ENCODE peak calls at places on chromosomes 12 and 14, in eight cellular contexts. One of them, this sample, is unnamed.

GRCh38 chr12:81809829-81810595 is 50.9 kb upstream of the PPFIA2 start:
- DNase-seq in HFFc6: no peak
- DNase-seq in AG04449: no peak
- DNase-seq in sciatic nerve: no peak
- DNase-seq in stimulated activated CD8-positive, alpha-beta memory T cell treated with anti-CD3 and anti-CD28 coated beads, Interleukin-7, amount 100 ng/mL, for 4 hours: no peak
- DNase-seq in NCI-H1436: no peak
- DNase-seq in NCI-H345: no peak
- DNase-seq in Daoy: no peak
- DNase-seq in this sample: peak

GRCh38 chr14:56273151-56273550 is 154.9 kb downstream of the PELI2 start:
- DNase-seq in NCI-H1436: no peak
- DNase-seq in NCI-H345: no peak
- DNase-seq in AG04449: peak
- DNase-seq in HFFc6: peak
- DNase-seq in sciatic nerve: no peak
- DNase-seq in Daoy: peak
- DNase-seq in stimulated activated CD8-positive, alpha-beta memory T cell treated with anti-CD3 and anti-CD28 coated beads, Interleukin-7, amount 100 ng/mL, for 4 hours: no peak
- DNase-seq in this sample: no peak

GRCh38 chr14:76957224-76957881 is 71.2 kb downstream of the IRF2BPL start:
- DNase-seq in stimulated activated CD8-positive, alpha-beta memory T cell treated with anti-CD3 and anti-CD28 coated beads, Interleukin-7, amount 100 ng/mL, for 4 hours: no peak
- DNase-seq in NCI-H345: no peak
- DNase-seq in NCI-H1436: no peak
- DNase-seq in Daoy: peak
- DNase-seq in sciatic nerve: no peak
- DNase-seq in AG04449: no peak
- DNase-seq in HFFc6: no peak
- DNase-seq in this sample: peak

GRCh38 chr12:12704593-12705230 is 8.7 kb upstream of the GPR19 start:
- DNase-seq in stimulated activated CD8-positive, alpha-beta memory T cell treated with anti-CD3 and anti-CD28 coated beads, Interleukin-7, amount 100 ng/mL, for 4 hours: no peak
- DNase-seq in AG04449: peak
- DNase-seq in Daoy: peak
- DNase-seq in NCI-H345: peak
- DNase-seq in sciatic nerve: no peak
- DNase-seq in NCI-H1436: peak
- DNase-seq in HFFc6: peak
- DNase-seq in this sample: peak

GRCh38 chr14:77590845-77591506 is 25.5 kb downstream of the SPTLC2 start:
- DNase-seq in HFFc6: no peak
- DNase-seq in NCI-H1436: no peak
- DNase-seq in NCI-H345: no peak
- DNase-seq in stimulated activated CD8-positive, alpha-beta memory T cell treated with anti-CD3 and anti-CD28 coated beads, Interleukin-7, amount 100 ng/mL, for 4 hours: no peak
- DNase-seq in AG04449: no peak
- DNase-seq in Daoy: no peak
- DNase-seq in sciatic nerve: no peak
- DNase-seq in this sample: no peak

GRCh38 chr14:25122188-25122587 is 72.2 kb upstream of the STXBP6 start:
- DNase-seq in AG04449: no peak
- DNase-seq in HFFc6: peak
- DNase-seq in Daoy: peak
- DNase-seq in sciatic nerve: no peak
- DNase-seq in NCI-H1436: no peak
- DNase-seq in stimulated activated CD8-positive, alpha-beta memory T cell treated with anti-CD3 and anti-CD28 coated beads, Interleukin-7, amount 100 ng/mL, for 4 hours: no peak
- DNase-seq in NCI-H345: no peak
- DNase-seq in this sample: no peak

GRCh38 chr14:74015965-74016364 is 3.1 kb downstream of the ENTPD5 start:
- DNase-seq in sciatic nerve: no peak
- DNase-seq in HFFc6: no peak
- DNase-seq in stimulated activated CD8-positive, alpha-beta memory T cell treated with anti-CD3 and anti-CD28 coated beads, Interleukin-7, amount 100 ng/mL, for 4 hours: no peak
- DNase-seq in Daoy: no peak
- DNase-seq in AG04449: no peak
- DNase-seq in NCI-H1436: no peak
- DNase-seq in NCI-H345: no peak
- DNase-seq in this sample: no peak

GRCh38 chr12:26402648-26403047 is 207.3 kb downstream of the SSPN start:
- DNase-seq in Daoy: peak
- DNase-seq in AG04449: no peak
- DNase-seq in stimulated activated CD8-positive, alpha-beta memory T cell treated with anti-CD3 and anti-CD28 coated beads, Interleukin-7, amount 100 ng/mL, for 4 hours: no peak
- DNase-seq in HFFc6: no peak
- DNase-seq in NCI-H1436: no peak
- DNase-seq in sciatic nerve: no peak
- DNase-seq in NCI-H345: no peak
- DNase-seq in this sample: peak

GRCh38 chr12:5620896-5621295 is 189.0 kb downstream of the NTF3 start:
- DNase-seq in AG04449: no peak
- DNase-seq in HFFc6: no peak
- DNase-seq in stimulated activated CD8-positive, alpha-beta memory T cell treated with anti-CD3 and anti-CD28 coated beads, Interleukin-7, amount 100 ng/mL, for 4 hours: no peak
- DNase-seq in Daoy: no peak
- DNase-seq in NCI-H1436: no peak
- DNase-seq in sciatic nerve: no peak
- DNase-seq in NCI-H345: no peak
- DNase-seq in this sample: no peak

GRCh38 chr12:90333939-90334338 is 621.0 kb downstream of the CCER1 start:
- DNase-seq in Daoy: no peak
- DNase-seq in AG04449: no peak
- DNase-seq in stimulated activated CD8-positive, alpha-beta memory T cell treated with anti-CD3 and anti-CD28 coated beads, Interleukin-7, amount 100 ng/mL, for 4 hours: no peak
- DNase-seq in NCI-H1436: no peak
- DNase-seq in NCI-H345: no peak
- DNase-seq in sciatic nerve: no peak
- DNase-seq in HFFc6: no peak
- DNase-seq in this sample: no peak

GRCh38 chr14:89675590-89675989 is 258.6 kb upstream of the FOXN3 start:
- DNase-seq in NCI-H345: no peak
- DNase-seq in AG04449: no peak
- DNase-seq in sciatic nerve: no peak
- DNase-seq in HFFc6: no peak
- DNase-seq in stimulated activated CD8-positive, alpha-beta memory T cell treated with anti-CD3 and anti-CD28 coated beads, Interleukin-7, amount 100 ng/mL, for 4 hours: no peak
- DNase-seq in Daoy: no peak
- DNase-seq in NCI-H1436: no peak
- DNase-seq in this sample: no peak

GRCh38 chr12:64696065-64696741 is 63.0 kb downstream of the GNS start:
- DNase-seq in HFFc6: peak
- DNase-seq in stimulated activated CD8-positive, alpha-beta memory T cell treated with anti-CD3 and anti-CD28 coated beads, Interleukin-7, amount 100 ng/mL, for 4 hours: no peak
- DNase-seq in AG04449: no peak
- DNase-seq in sciatic nerve: no peak
- DNase-seq in NCI-H1436: no peak
- DNase-seq in Daoy: peak
- DNase-seq in NCI-H345: peak
- DNase-seq in this sample: no peak

GRCh38 chr14:104341532-104342434 is 203.4 kb downstream of the KIF26A start:
- DNase-seq in stimulated activated CD8-positive, alpha-beta memory T cell treated with anti-CD3 and anti-CD28 coated beads, Interleukin-7, amount 100 ng/mL, for 4 hours: no peak
- DNase-seq in sciatic nerve: no peak
- DNase-seq in Daoy: peak
- DNase-seq in HFFc6: no peak
- DNase-seq in AG04449: no peak
- DNase-seq in NCI-H345: no peak
- DNase-seq in NCI-H1436: peak
- DNase-seq in this sample: peak

GRCh38 chr12:69330475-69331473 is 17.4 kb upstream of the LYZ start:
- DNase-seq in HFFc6: no peak
- DNase-seq in AG04449: no peak
- DNase-seq in sciatic nerve: peak
- DNase-seq in NCI-H1436: no peak
- DNase-seq in stimulated activated CD8-positive, alpha-beta memory T cell treated with anti-CD3 and anti-CD28 coated beads, Interleukin-7, amount 100 ng/mL, for 4 hours: peak
- DNase-seq in NCI-H345: no peak
- DNase-seq in Daoy: peak
- DNase-seq in this sample: no peak

GRCh38 chr12:1918875-1919236 is 404 bp upstream of the CACNA2D4 start:
- DNase-seq in HFFc6: no peak
- DNase-seq in sciatic nerve: peak
- DNase-seq in stimulated activated CD8-positive, alpha-beta memory T cell treated with anti-CD3 and anti-CD28 coated beads, Interleukin-7, amount 100 ng/mL, for 4 hours: no peak
- DNase-seq in Daoy: no peak
- DNase-seq in NCI-H1436: no peak
- DNase-seq in NCI-H345: no peak
- DNase-seq in AG04449: no peak
- DNase-seq in this sample: no peak

GRCh38 chr14:99055816-99056215 is 216.2 kb downstream of the BCL11B start:
- DNase-seq in NCI-H1436: no peak
- DNase-seq in HFFc6: no peak
- DNase-seq in stimulated activated CD8-positive, alpha-beta memory T cell treated with anti-CD3 and anti-CD28 coated beads, Interleukin-7, amount 100 ng/mL, for 4 hours: peak
- DNase-seq in AG04449: no peak
- DNase-seq in Daoy: no peak
- DNase-seq in sciatic nerve: no peak
- DNase-seq in NCI-H345: no peak
- DNase-seq in this sample: no peak

GRCh38 chr12:130421896-130422295 is 84.2 kb downstream of the PIWIL1 start:
- DNase-seq in NCI-H1436: no peak
- DNase-seq in stimulated activated CD8-positive, alpha-beta memory T cell treated with anti-CD3 and anti-CD28 coated beads, Interleukin-7, amount 100 ng/mL, for 4 hours: no peak
- DNase-seq in HFFc6: no peak
- DNase-seq in Daoy: peak
- DNase-seq in AG04449: no peak
- DNase-seq in sciatic nerve: no peak
- DNase-seq in NCI-H345: no peak
- DNase-seq in this sample: no peak

GRCh38 chr12:124556896-124557501 is 10.4 kb downstream of the NCOR2 start:
- DNase-seq in sciatic nerve: peak
- DNase-seq in NCI-H345: no peak
- DNase-seq in Daoy: no peak
- DNase-seq in stimulated activated CD8-positive, alpha-beta memory T cell treated with anti-CD3 and anti-CD28 coated beads, Interleukin-7, amount 100 ng/mL, for 4 hours: no peak
- DNase-seq in NCI-H1436: no peak
- DNase-seq in HFFc6: no peak
- DNase-seq in AG04449: no peak
- DNase-seq in this sample: no peak

GRCh38 chr12:7142057-7142644 is 12.0 kb downstream of the CLSTN3 start:
- DNase-seq in sciatic nerve: no peak
- DNase-seq in stimulated activated CD8-positive, alpha-beta memory T cell treated with anti-CD3 and anti-CD28 coated beads, Interleukin-7, amount 100 ng/mL, for 4 hours: no peak
- DNase-seq in NCI-H345: peak
- DNase-seq in AG04449: no peak
- DNase-seq in Daoy: peak
- DNase-seq in NCI-H1436: peak
- DNase-seq in HFFc6: peak
- DNase-seq in this sample: no peak

GRCh38 chr14:68501171-68501570 is 291.7 kb downstream of the ZFP36L1 start:
- DNase-seq in AG04449: no peak
- DNase-seq in Daoy: no peak
- DNase-seq in NCI-H1436: no peak
- DNase-seq in HFFc6: no peak
- DNase-seq in stimulated activated CD8-positive, alpha-beta memory T cell treated with anti-CD3 and anti-CD28 coated beads, Interleukin-7, amount 100 ng/mL, for 4 hours: no peak
- DNase-seq in sciatic nerve: no peak
- DNase-seq in NCI-H345: no peak
- DNase-seq in this sample: no peak

GRCh38 chr12:53171725-53172329 is 8.7 kb upstream of the ZNF740 start:
- DNase-seq in stimulated activated CD8-positive, alpha-beta memory T cell treated with anti-CD3 and anti-CD28 coated beads, Interleukin-7, amount 100 ng/mL, for 4 hours: no peak
- DNase-seq in Daoy: no peak
- DNase-seq in AG04449: no peak
- DNase-seq in NCI-H1436: no peak
- DNase-seq in sciatic nerve: no peak
- DNase-seq in NCI-H345: no peak
- DNase-seq in HFFc6: no peak
- DNase-seq in this sample: no peak

GRCh38 chr14:68292467-68293334 is 473.1 kb downstream of the RAD51B start:
- DNase-seq in HFFc6: no peak
- DNase-seq in NCI-H1436: no peak
- DNase-seq in sciatic nerve: no peak
- DNase-seq in AG04449: no peak
- DNase-seq in Daoy: peak
- DNase-seq in stimulated activated CD8-positive, alpha-beta memory T cell treated with anti-CD3 and anti-CD28 coated beads, Interleukin-7, amount 100 ng/mL, for 4 hours: no peak
- DNase-seq in NCI-H345: no peak
- DNase-seq in this sample: no peak

GRCh38 chr12:99979471-99979870 is 5.3 kb downstream of the ANKS1B start:
- DNase-seq in NCI-H1436: no peak
- DNase-seq in stimulated activated CD8-positive, alpha-beta memory T cell treated with anti-CD3 and anti-CD28 coated beads, Interleukin-7, amount 100 ng/mL, for 4 hours: no peak
- DNase-seq in NCI-H345: no peak
- DNase-seq in AG04449: no peak
- DNase-seq in HFFc6: no peak
- DNase-seq in Daoy: no peak
- DNase-seq in sciatic nerve: no peak
- DNase-seq in this sample: no peak

GRCh38 chr14:67385120-67385519 is 25.0 kb downstream of the EIF2S1 start:
- DNase-seq in HFFc6: no peak
- DNase-seq in AG04449: no peak
- DNase-seq in NCI-H345: no peak
- DNase-seq in stimulated activated CD8-positive, alpha-beta memory T cell treated with anti-CD3 and anti-CD28 coated beads, Interleukin-7, amount 100 ng/mL, for 4 hours: no peak
- DNase-seq in NCI-H1436: no peak
- DNase-seq in Daoy: no peak
- DNase-seq in sciatic nerve: no peak
- DNase-seq in this sample: no peak

GRCh38 chr14:105074601-105075053 is 9.4 kb upstream of the GPR132 start:
- DNase-seq in NCI-H1436: no peak
- DNase-seq in AG04449: no peak
- DNase-seq in HFFc6: no peak
- DNase-seq in NCI-H345: peak
- DNase-seq in sciatic nerve: peak
- DNase-seq in Daoy: no peak
- DNase-seq in stimulated activated CD8-positive, alpha-beta memory T cell treated with anti-CD3 and anti-CD28 coated beads, Interleukin-7, amount 100 ng/mL, for 4 hours: no peak
- DNase-seq in this sample: no peak

GRCh38 chr14:91376547-91377477 is 40.8 kb downstream of the CCDC88C start:
- DNase-seq in NCI-H345: peak
- DNase-seq in HFFc6: no peak
- DNase-seq in NCI-H1436: no peak
- DNase-seq in AG04449: no peak
- DNase-seq in sciatic nerve: no peak
- DNase-seq in Daoy: no peak
- DNase-seq in stimulated activated CD8-positive, alpha-beta memory T cell treated with anti-CD3 and anti-CD28 coated beads, Interleukin-7, amount 100 ng/mL, for 4 hours: no peak
- DNase-seq in this sample: no peak

GRCh38 chr14:78835052-78835451 is 664.9 kb downstream of the NRXN3 start:
- DNase-seq in NCI-H1436: no peak
- DNase-seq in sciatic nerve: no peak
- DNase-seq in AG04449: no peak
- DNase-seq in NCI-H345: no peak
- DNase-seq in stimulated activated CD8-positive, alpha-beta memory T cell treated with anti-CD3 and anti-CD28 coated beads, Interleukin-7, amount 100 ng/mL, for 4 hours: no peak
- DNase-seq in HFFc6: no peak
- DNase-seq in Daoy: no peak
- DNase-seq in this sample: no peak

GRCh38 chr14:24809147-24809546 is 175.2 kb upstream of the GZMB start:
- DNase-seq in NCI-H345: no peak
- DNase-seq in sciatic nerve: no peak
- DNase-seq in Daoy: no peak
- DNase-seq in stimulated activated CD8-positive, alpha-beta memory T cell treated with anti-CD3 and anti-CD28 coated beads, Interleukin-7, amount 100 ng/mL, for 4 hours: no peak
- DNase-seq in HFFc6: no peak
- DNase-seq in NCI-H1436: no peak
- DNase-seq in AG04449: no peak
- DNase-seq in this sample: no peak

This sample was measured in A172.